ENCODE peak calls at places on chromosomes 16 and 17, in four cellular contexts. W is upper lobe of right lung; C is fibroblast of lung; G is effector memory CD4-positive, alpha-beta T cell. U is an unnamed sample.

GRCh38 chr17:55737976-55738501 is 12.8 kb upstream of the PCTP start:
- DNase-seq in W (no peak), C (no peak), G (no peak), U (no peak)

GRCh38 chr17:3895354-3895753 is 2.5 kb upstream of the CAMKK1 start:
- DNase-seq in W (no peak), C (no peak), G (no peak), U (no peak)

GRCh38 chr16:10126686-10127085 is 55.5 kb downstream of the GRIN2A start:
- DNase-seq in W (no peak), C (peak; percentile 97), G (no peak), U (no peak)

GRCh38 chr16:30956601-30957455 is 726 bp upstream of the SETD1A start:
- DNase-seq in W (peak; percentile 91), C (peak; percentile 84), G (peak; percentile 81), U (peak; percentile 91)

GRCh38 chr17:77354721-77355455 is 214.1 kb downstream of the SEC14L1 start:
- DNase-seq in W (no peak), C (peak; percentile 94), G (no peak), U (no peak)

GRCh38 chr17:29846298-29846697 is 83.7 kb downstream of the SSH2 start:
- DNase-seq in W (no peak), C (no peak), G (no peak), U (no peak)

GRCh38 chr16:64540449-64540848 is 581.4 kb downstream of the CDH11 start:
- DNase-seq in W (no peak), C (no peak), G (no peak), U (no peak)

GRCh38 chr17:43852571-43852970 is 5.6 kb downstream of the CD300LG start:
- DNase-seq in W (peak; percentile 52), C (no peak), G (no peak), U (no peak)

GRCh38 chr17:59505610-59506276 is 59.7 kb upstream of the DHX40 start:
- DNase-seq in W (no peak), C (peak; percentile 62), G (no peak), U (no peak)

GRCh38 chr17:45971698-45972141 is 27.3 kb upstream of the STH start:
- DNase-seq in W (no peak), C (no peak), G (no peak), U (no peak)

GRCh38 chr17:83196973-83197880 is 117.8 kb downstream of the METRNL start:
- DNase-seq in W (peak; percentile 56), C (no peak), G (no peak), U (no peak)

GRCh38 chr16:57203451-57203850 is 17.3 kb downstream of the RSPRY1 start:
- DNase-seq in W (no peak), C (peak; percentile 50), G (no peak), U (no peak)

GRCh38 chr17:15247891-15248529 is 17.1 kb downstream of the PMP22 start:
- DNase-seq in W (no peak), C (peak; percentile 27), G (no peak), U (no peak)

GRCh38 chr16:77133706-77134105 is 57.3 kb upstream of the MON1B start:
- DNase-seq in W (no peak), C (no peak), G (no peak), U (no peak)

GRCh38 chr17:17134051-17134951 is 71.8 kb downstream of the PLD6 start:
- DNase-seq in W (no peak), C (no peak), G (no peak), U (no peak)

GRCh38 chr17:31536451-31536850 is 145.0 kb downstream of the RAB11FIP4 start:
- DNase-seq in W (no peak), C (no peak), G (no peak), U (no peak)

GRCh38 chr17:31537558-31537957 is 146.1 kb downstream of the RAB11FIP4 start:
- DNase-seq in W (no peak), C (peak; percentile 63), G (no peak), U (no peak)

GRCh38 chr17:31533546-31534155 is 142.2 kb downstream of the RAB11FIP4 start:
- DNase-seq in W (no peak), C (peak; percentile 85), G (no peak), U (no peak)

GRCh38 chr17:31534223-31534888 is 142.9 kb downstream of the RAB11FIP4 start:
- DNase-seq in W (no peak), C (peak; percentile 50), G (no peak), U (no peak)

DNA sequence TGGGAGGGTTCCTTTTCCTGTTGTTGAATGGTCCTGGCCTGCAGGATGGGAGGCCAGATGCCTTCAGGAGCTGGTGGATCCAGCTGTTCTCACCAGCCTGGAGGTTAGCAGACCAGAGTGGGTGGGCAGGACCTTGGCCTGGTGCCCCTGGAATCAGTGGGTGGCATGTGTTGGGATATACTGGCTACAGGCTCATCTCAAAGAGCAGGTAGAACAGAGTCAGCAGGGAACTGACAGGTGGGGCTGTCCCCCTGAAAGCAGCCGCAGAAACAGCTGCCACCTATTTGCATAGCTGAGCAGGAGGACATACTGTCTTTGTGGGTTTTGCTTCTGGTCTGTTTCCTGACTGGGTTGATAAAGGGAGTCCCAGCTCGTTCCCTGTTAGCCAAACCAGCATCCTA is 144.1 kb downstream of the RAB11FIP4 start:
- DNase-seq in W (no peak), C (no peak), G (no peak), U (no peak)
- H3K9me3 ChIP-seq in W (no peaks in the 10 kb centered on the region), C (no peaks in the 10 kb centered on the region), G (no peaks in the 10 kb centered on the region), U (no peaks in the 10 kb centered on the region)

GRCh38 chr16:17013067-17013466 is 457.7 kb downstream of the XYLT1 start:
- DNase-seq in W (no peak), C (no peak), G (no peak), U (no peak)
- H3K27ac ChIP-seq in W (no peak overlapping the region), C (no peak overlapping the region), G (peak overlapping the region; percentile 56), U (peak overlapping the region; percentile 2)

GRCh38 chr17:6254036-6254435 is 180.9 kb downstream of the AIPL1 start:
- DNase-seq in W (no peak), C (peak; percentile 41), G (no peak), U (no peak)

GRCh38 chr17:6245301-6245810 is 175.2 kb downstream of the WSCD1 start:
- DNase-seq in W (no peak), C (no peak), G (no peak), U (no peak)

GRCh38 chr17:6244796-6245195 is 174.6 kb downstream of the WSCD1 start:
- DNase-seq in W (no peak), C (no peak), G (no peak), U (no peak)

GRCh38 chr17:6248061-6248460 is 177.9 kb downstream of the WSCD1 start:
- DNase-seq in W (no peak), C (no peak), G (no peak), U (no peak)

DNA sequence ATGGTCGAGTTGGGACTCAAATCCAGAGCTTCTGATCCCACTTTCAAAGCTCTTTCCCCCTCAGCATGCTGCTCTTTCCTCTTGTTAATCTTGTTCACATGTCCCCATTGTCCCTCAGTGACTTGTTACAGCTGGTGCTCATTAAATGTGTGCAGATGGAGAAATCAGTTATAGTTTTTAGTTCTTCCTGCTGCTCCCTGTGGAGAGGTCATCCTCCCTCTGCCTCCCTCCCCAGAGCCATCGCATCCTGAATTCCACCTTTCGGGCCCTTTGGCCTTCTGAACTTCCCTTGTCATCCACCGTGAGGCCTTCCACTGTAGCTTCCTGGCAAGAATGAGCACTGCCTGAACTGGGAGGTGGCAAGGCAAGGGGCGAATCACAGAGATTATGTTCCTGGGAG is 179.6 kb downstream of the WSCD1 start:
- DNase-seq in W (no peak), C (no peak), G (no peak), U (no peak)
- H3K4me3 ChIP-seq in W (no peak overlapping the region), C (no peak overlapping the region), G (no peak overlapping the region), U (no peak overlapping the region)

GRCh38 chr16:87946596-87947350 is 4.5 kb upstream of the BANP start:
- DNase-seq in W (no peak), C (no peak), G (no peak), U (no peak)

GRCh38 chr16:87939562-87940423 is 3.5 kb upstream of the CA5A start:
- DNase-seq in W (no peak), C (no peak), G (no peak), U (no peak)

GRCh38 chr16:87945351-87946042 is 5.7 kb upstream of the BANP start:
- DNase-seq in W (peak; percentile 89), C (peak; percentile 83), G (no peak), U (peak; percentile 40)

GRCh38 chr16:87938412-87938949 is 2.2 kb upstream of the CA5A start:
- DNase-seq in W (no peak), C (no peak), G (no peak), U (no peak)

DNA sequence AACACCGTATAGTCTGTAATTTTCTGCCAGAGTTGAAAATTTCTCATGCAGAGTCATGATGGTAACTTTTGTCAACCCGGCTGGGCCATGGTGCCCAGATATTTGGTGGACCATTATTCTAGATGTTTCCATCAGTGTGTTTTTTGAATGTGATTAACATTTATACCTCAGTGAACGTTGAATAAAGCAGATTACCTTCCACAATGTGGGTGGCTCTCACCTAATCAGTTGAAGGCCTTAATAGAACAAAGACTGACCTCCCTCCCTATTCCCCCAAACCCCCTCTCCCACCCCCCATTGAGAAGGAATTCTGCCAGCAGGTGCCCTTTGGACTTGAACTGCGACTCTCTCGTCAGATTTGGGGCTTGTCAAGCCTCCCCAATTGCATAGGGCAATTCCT is 6.4 kb upstream of the CA5A start:
- DNase-seq in W (no peak), C (no peak), G (no peak), U (no peak)
- H3K9me3 ChIP-seq in W (no peaks in the 10 kb centered on the region), C (no peaks in the 10 kb centered on the region), G (no peaks in the 10 kb centered on the region), U (no peaks in the 10 kb centered on the region)

GRCh38 chr17:42399948-42400843 is 12.0 kb upstream of the STAT3 start:
- DNase-seq in W (no peak), C (no peak), G (no peak), U (no peak)
- H3K27ac ChIP-seq in W (no peak overlapping the region), C (peak overlapping the region; percentile 12), G (no peak overlapping the region), U (no peak overlapping the region)

GRCh38 chr17:2056221-2057129 is 1.6 kb downstream of the HIC1 start:
- DNase-seq in W (no peak), C (peak; percentile 73), G (no peak), U (peak; percentile 57)
- H3K4me3 ChIP-seq in W (peak overlapping the region; percentile 67), C (peak overlapping the region; percentile 80), G (peak overlapping the region; percentile 49), U (peak overlapping the region; percentile 52)

GRCh38 chr16:16159662-16160061 is 63.6 kb downstream of the ABCC6 start:
- DNase-seq in W (no peak), C (no peak), G (no peak), U (no peak)

GRCh38 chr16:16158741-16159374 is 64.4 kb downstream of the ABCC6 start:
- DNase-seq in W (no peak), C (peak; percentile 15), G (no peak), U (no peak)

GRCh38 chr16:16158082-16158658 is 65.1 kb downstream of the ABCC6 start:
- DNase-seq in W (no peak), C (no peak), G (no peak), U (no peak)

GRCh38 chr16:16155234-16155633 is 68.1 kb downstream of the ABCC6 start:
- DNase-seq in W (no peak), C (no peak), G (no peak), U (no peak)

DNA sequence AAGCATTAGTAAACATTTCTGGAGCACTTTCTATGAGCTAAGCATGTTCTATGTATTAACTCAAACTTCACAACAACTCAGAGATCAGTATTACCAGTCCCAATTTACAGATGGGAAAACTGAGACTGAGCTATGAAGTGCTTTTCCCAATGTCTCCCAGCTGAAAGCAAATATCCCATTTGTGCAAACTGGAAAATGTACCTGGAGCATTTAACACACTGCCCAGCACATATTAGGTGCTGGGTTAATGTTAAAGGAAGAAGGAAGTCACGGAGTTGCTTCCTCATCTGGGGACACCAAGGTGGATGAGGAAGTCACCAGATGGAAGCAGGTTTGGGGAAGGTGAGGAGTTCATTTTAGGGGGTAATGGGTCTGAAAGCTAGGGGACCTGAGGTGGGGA is 66.1 kb downstream of the ABCC6 start:
- DNase-seq in W (no peak), C (no peak), G (no peak), U (no peak)
- H3K9me3 ChIP-seq in W (no peaks in the 10 kb centered on the region), C (no peaks in the 10 kb centered on the region), G (peaks cover 10% of the 10 kb centered on the region), U (peaks cover 7% of the 10 kb centered on the region)

U was measured in naive thymus-derived CD4-positive, alpha-beta T cell.